ENCODE peak calls at places on chromosomes 13 and 19, in seven cellular contexts. A is T-helper 1 cell, X is NCI-H774, Y is AG04450, Q is germinal center, Z is NCI-H2029, S is lung microvascular endothelial cell. G is an unnamed sample.

GRCh38 chr13:107367258-107367657 is 799.3 kb upstream of the ARGLU1 start:
- DNase-seq in A (no peak), X (no peak), Y (no peak), Q (no peak), Z (no peak), S (peak; percentile 46), G (no peak)

GRCh38 chr19:41627966-41628675 is 1.2 kb upstream of the CEACAM4 start:
- DNase-seq in A (no peak), X (no peak), Y (no peak), Q (no peak), Z (no peak), S (no peak), G (no peak)

GRCh38 chr19:2123682-2124387 is 27.1 kb downstream of the IZUMO4 start:
- DNase-seq in A (no peak), X (no peak), Y (no peak), Q (no peak), Z (no peak), S (peak; percentile 33), G (no peak)

GRCh38 chr13:93145199-93145598 is 81.4 kb upstream of the GPC6 start:
- DNase-seq in A (no peak), X (no peak), Y (no peak), Q (no peak), Z (no peak), S (no peak), G (no peak)

GRCh38 chr13:113814435-113814821 is 49.4 kb downstream of the GAS6 start:
- DNase-seq in A (no peak), X (no peak), Y (no peak), Q (no peak), Z (no peak), S (no peak), G (no peak)

GRCh38 chr13:44176173-44176572 is 197.5 kb upstream of the SERP2 start:
- DNase-seq in A (no peak), X (no peak), Y (no peak), Q (no peak), Z (no peak), S (no peak), G (no peak)

GRCh38 chr13:19089315-19089714 is 92.3 kb downstream of the TUBA3C start:
- DNase-seq in A (no peak), X (no peak), Y (no peak), Q (no peak), Z (no peak), S (no peak), G (no peak)

GRCh38 chr13:26914624-26915023 is 154.0 kb upstream of the GPR12 start:
- DNase-seq in A (no peak), X (no peak), Y (no peak), Q (no peak), Z (no peak), S (no peak), G (no peak)

GRCh38 chr19:46299004-46299509 is 2.2 kb downstream of the HIF3A start:
- DNase-seq in A (no peak), X (peak; percentile 88), Y (peak; percentile 48), Q (no peak), Z (peak; percentile 93), S (peak; percentile 96), G (no peak)